ENCODE peak calls at places on chromosomes 4 and X, in five cellular contexts. X is chondrocyte; S is NCI-H524; Q is T-helper 1 cell; R is activated CD8-positive, alpha-beta T cell treated with anti-CD3 and anti-CD28 coated beads for 36 hours. Z is an unnamed sample.

GRCh38 chr4:183173580-183174526 is 74.8 kb downstream of the WWC2 start:
- DNase-seq in X (no peak), S (peak), Q (no peak), R (no peak), Z (no peak)

GRCh38 chr4:76655566-76656479 is 220.8 kb downstream of the SHROOM3 start:
- DNase-seq in X (no peak), S (no peak), Q (no peak), R (no peak), Z (no peak)

GRCh38 chr4:15935504-15936392 is 2.8 kb downstream of the FGFBP1 start:
- DNase-seq in X (no peak), S (no peak), Q (no peak), R (no peak), Z (no peak)

GRCh38 chr4:21469438-21470032 is 479.0 kb downstream of the KCNIP4 start:
- DNase-seq in X (no peak), S (peak), Q (no peak), R (no peak), Z (no peak)

GRCh38 chr4:23878235-23878861 is 11.5 kb downstream of the PPARGC1A start:
- DNase-seq in X (no peak), S (no peak), Q (no peak), R (no peak), Z (no peak)

GRCh38 chr4:149443537-149443936 is 372.1 kb downstream of the IQCM start:
- DNase-seq in X (no peak), S (no peak), Q (no peak), R (no peak), Z (no peak)

GRCh38 chr4:86496094-86497060 is 97.7 kb upstream of the PTPN13 start:
- DNase-seq in X (no peak), S (peak), Q (no peak), R (peak), Z (peak)

GRCh38 chr4:100929135-100929534 is 411.3 kb upstream of the EMCN start:
- DNase-seq in X (no peak), S (peak), Q (no peak), R (no peak), Z (no peak)

GRCh38 chrX:97117572-97117971 is 233.9 kb downstream of the RPA4 start:
- DNase-seq in X (no peak), S (no peak), Q (no peak), R (no peak), Z (no peak)

GRCh38 chr4:73866236-73866635 is 3.0 kb upstream of the CXCL1 start:
- DNase-seq in X (no peak), S (no peak), Q (no peak), R (no peak), Z (no peak)

GRCh38 chr4:163404080-163404479 is 60.4 kb downstream of the NPY5R start:
- DNase-seq in X (no peak), S (no peak), Q (no peak), R (no peak), Z (no peak)

GRCh38 chr4:38570647-38571326 is 93.2 kb upstream of the KLF3 start:
- DNase-seq in X (no peak), S (no peak), Q (no peak), R (no peak), Z (no peak)

GRCh38 chr4:122673252-122673651 is 52.4 kb upstream of the IL21 start:
- DNase-seq in X (no peak), S (no peak), Q (no peak), R (no peak), Z (no peak)

Z was measured in activated CD4-positive, alpha-beta memory T cell treated with anti-CD3 and anti-CD28 coated beads for 36 hours.